ENCODE peak calls at places on chromosomes 1 and 21, in six cellular contexts. W, S, C, P, A and Y are unnamed samples.
A peak's percentile ranks its signal among the peaks of the same experiment; 100 is the strongest.

GRCh38 chr1:119314001-119314796 is 54.4 kb upstream of the HAO2 start:
- DNase-seq in W (no peak), S (no peak), C (no peak), P (no peak), A (no peak), Y (no peak)

GRCh38 chr1:19840228-19840627 is 25.1 kb upstream of the RNF186 start:
- DNase-seq in W (no peak), S (no peak), C (no peak), P (no peak), A (no peak), Y (no peak)

GRCh38 chr21:14523234-14523633 is 22.9 kb downstream of the SAMSN1 start:
- DNase-seq in W (peak; percentile 27), S (peak; percentile 60), C (no peak), P (no peak), A (no peak), Y (no peak)

GRCh38 chr1:29851666-29852065 is 615.3 kb downstream of the PTPRU start:
- DNase-seq in W (no peak), S (no peak), C (no peak), P (peak; percentile 39), A (no peak), Y (no peak)

GRCh38 chr1:92016720-92017316 is 13.0 kb upstream of the EPHX4 start:
- DNase-seq in W (no peak), S (no peak), C (no peak), P (no peak), A (peak; percentile 21), Y (no peak)

GRCh38 chr21:31220567-31220966 is 123.5 kb downstream of the TIAM1 start:
- DNase-seq in W (no peak), S (no peak), C (no peak), P (no peak), A (no peak), Y (no peak)

GRCh38 chr1:220990417-220991337 is 111.4 kb downstream of the HLX start:
- DNase-seq in W (no peak), S (no peak), C (no peak), P (peak; percentile 30), A (peak; percentile 31), Y (no peak)

GRCh38 chr1:193681422-193681821 is 495.0 kb upstream of the B3GALT2 start:
- DNase-seq in W (no peak), S (no peak), C (no peak), P (no peak), A (no peak), Y (no peak)

GRCh38 chr21:42666023-42666747 is 12.8 kb downstream of the PDE9A start:
- DNase-seq in W (no peak), S (peak; percentile 70), C (peak; percentile 65), P (peak; percentile 31), A (peak; percentile 39), Y (no peak)

GRCh38 chr1:229848762-229849677 is 218.0 kb upstream of the GALNT2 start:
- DNase-seq in W (no peak), S (no peak), C (peak; percentile 64), P (peak; percentile 47), A (peak; percentile 54), Y (no peak)

GRCh38 chr1:41362749-41363631 is 1.8 kb downstream of the FOXO6 start:
- DNase-seq in W (peak; percentile 8), S (no peak), C (no peak), P (no peak), A (no peak), Y (no peak)

GRCh38 chr1:157306896-157307295 is 168.7 kb upstream of the ETV3 start:
- DNase-seq in W (no peak), S (no peak), C (no peak), P (no peak), A (no peak), Y (no peak)

GRCh38 chr1:220001095-220001501 is 45.2 kb downstream of the EPRS1 start:
- DNase-seq in W (no peak), S (no peak), C (no peak), P (no peak), A (no peak), Y (no peak)

DNA sequence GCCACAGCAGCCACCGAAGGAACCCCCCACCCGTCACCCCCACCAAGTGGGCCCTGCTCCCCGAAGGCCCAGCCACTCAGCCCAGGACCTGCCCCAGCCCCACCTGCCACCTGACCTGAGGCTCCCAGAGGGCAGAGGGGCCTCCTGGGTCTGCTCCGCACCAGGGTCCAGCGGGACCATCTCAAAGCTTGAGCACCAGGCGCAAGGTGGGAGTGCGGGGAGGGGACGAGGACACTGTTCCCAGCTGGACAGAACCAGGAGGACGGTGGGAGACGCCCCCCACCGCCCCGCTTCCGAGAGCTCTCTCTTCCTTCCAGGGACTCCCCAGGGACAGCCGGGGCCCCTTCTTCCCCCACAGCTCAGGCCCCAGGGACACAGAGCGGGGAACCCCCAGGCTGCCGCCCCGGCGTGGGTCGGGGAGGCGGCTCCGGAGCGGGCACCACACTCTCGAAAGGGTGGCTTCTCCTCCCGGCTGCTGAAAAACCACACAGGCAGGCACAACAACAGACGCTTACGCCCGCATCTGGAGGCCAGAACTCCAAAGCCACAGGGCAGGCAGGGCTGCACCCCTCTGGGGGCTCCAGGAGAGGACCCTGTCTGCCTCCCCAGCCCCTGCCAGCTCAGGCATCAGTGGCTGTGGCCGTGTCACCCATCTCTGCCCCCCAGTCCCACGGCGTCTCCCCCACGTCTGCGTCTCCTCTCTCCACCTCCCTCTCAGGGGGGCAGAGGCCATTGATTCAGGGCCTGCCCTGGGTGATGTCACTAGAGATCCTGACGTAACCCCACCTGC is 1.9 kb upstream of the TTLL10 start:
- DNase-seq in W (no peak), S (peak; percentile 70), C (no peak), P (no peak), A (no peak), Y (no peak)
- H3K4me1 ChIP-seq in W (no peaks in the 10 kb centered on the region), S (no peaks in the 10 kb centered on the region), C (no peaks in the 10 kb centered on the region), P (no peaks in the 10 kb centered on the region), A (no peaks in the 10 kb centered on the region), Y (peaks cover 44% of the 10 kb centered on the region)

GRCh38 chr1:184929711-184930202 is 44.6 kb downstream of the NIBAN1 start:
- DNase-seq in W (no peak), S (no peak), C (no peak), P (no peak), A (no peak), Y (no peak)
- H3K27ac ChIP-seq in W (peak overlapping the region; percentile 33), S (peak overlapping the region; percentile 39), C (no peak overlapping the region), P (no peak overlapping the region), A (no peak overlapping the region), Y (no peak overlapping the region)

GRCh38 chr1:214854126-214854875 is 228.2 kb upstream of the KCNK2 start:
- DNase-seq in W (no peak), S (no peak), C (no peak), P (no peak), A (no peak), Y (no peak)
- H3K4me1 ChIP-seq in W (no peaks in the 10 kb centered on the region), S (no peaks in the 10 kb centered on the region), C (no peaks in the 10 kb centered on the region), P (no peaks in the 10 kb centered on the region), A (no peaks in the 10 kb centered on the region), Y (no peaks in the 10 kb centered on the region)

GRCh38 chr1:2256430-2257244 is 28.5 kb downstream of the SKI start:
- DNase-seq in W (peak; percentile 22), S (no peak), C (no peak), P (no peak), A (no peak), Y (no peak)

GRCh38 chr1:2257245-2257627 is 29.1 kb downstream of the SKI start:
- DNase-seq in W (peak; percentile 70), S (peak; percentile 71), C (no peak), P (no peak), A (no peak), Y (no peak)

GRCh38 chr1:2258996-2259395 is 30.9 kb downstream of the SKI start:
- DNase-seq in W (no peak), S (peak; percentile 35), C (peak; percentile 73), P (no peak), A (no peak), Y (peak; percentile 63)

GRCh38 chr1:2259668-2260392 is 31.7 kb downstream of the SKI start:
- DNase-seq in W (peak; percentile 26), S (peak; percentile 61), C (no peak), P (no peak), A (no peak), Y (no peak)

GRCh38 chr1:2258122-2258812 is 30.1 kb downstream of the SKI start:
- DNase-seq in W (peak; percentile 13), S (peak; percentile 59), C (no peak), P (no peak), A (no peak), Y (no peak)
- H3K27ac ChIP-seq in W (no peak overlapping the region), S (peak overlapping the region; percentile 41), C (peak overlapping the region; percentile 51), P (no peak overlapping the region), A (no peak overlapping the region), Y (peak overlapping the region; percentile 68)

GRCh38 chr1:36455386-36455785 is 5.1 kb upstream of the OSCP1 start:
- DNase-seq in W (no peak), S (no peak), C (no peak), P (no peak), A (no peak), Y (no peak)
- H3K4me1 ChIP-seq in W (no peaks in the 10 kb centered on the region), S (peaks cover 48% of the 10 kb centered on the region), C (peaks cover 5% of the 10 kb centered on the region), P (no peaks in the 10 kb centered on the region), A (no peaks in the 10 kb centered on the region), Y (peaks cover 19% of the 10 kb centered on the region)

DNA sequence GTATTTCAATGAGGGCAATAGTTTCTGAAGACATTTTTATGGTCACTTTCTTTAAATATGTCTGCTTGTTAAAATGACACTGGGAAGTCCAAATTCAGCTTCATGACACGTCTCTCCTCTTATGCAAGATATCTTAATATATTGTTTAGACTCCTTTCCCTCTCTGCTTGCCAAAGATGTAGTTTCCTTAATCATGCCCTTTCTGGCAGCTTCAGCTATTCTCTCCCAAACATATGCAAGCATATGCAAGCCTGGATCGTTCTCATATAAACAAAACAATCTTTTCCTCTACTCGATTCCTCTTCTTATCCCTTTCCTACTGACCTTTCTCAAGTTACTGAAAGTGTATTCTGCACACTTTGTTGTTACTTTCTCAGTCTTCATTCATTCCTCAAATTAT is 372.2 kb downstream of the PTBP2 start:
- DNase-seq in W (no peak), S (no peak), C (no peak), P (no peak), A (no peak), Y (no peak)
- H3K27ac ChIP-seq in W (no peak overlapping the region), S (no peak overlapping the region), C (no peak overlapping the region), P (peak overlapping the region; percentile 67), A (no peak overlapping the region), Y (no peak overlapping the region)

DNA sequence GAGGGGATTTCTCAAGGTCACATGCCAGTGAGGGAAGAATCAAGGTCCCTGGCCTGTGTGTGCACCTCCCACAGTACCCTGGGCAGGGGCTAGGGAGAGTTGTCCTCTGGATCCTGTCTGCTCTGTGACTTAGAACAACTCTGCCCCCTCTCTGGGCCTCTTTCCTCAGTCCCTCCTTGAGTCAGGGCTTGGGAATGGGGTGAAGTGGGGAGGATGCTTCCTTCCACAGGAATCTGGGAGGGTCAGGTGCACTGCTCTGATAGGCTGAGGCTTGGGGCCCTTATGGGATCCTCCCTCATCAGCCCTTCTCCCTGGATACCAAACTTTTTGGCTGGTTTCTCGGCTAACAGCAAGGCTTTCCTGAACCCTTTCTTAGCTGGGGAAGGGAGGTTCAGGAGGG is 2.5 kb downstream of the TRNP1 start:
- DNase-seq in W (no peak), S (no peak), C (no peak), P (peak; percentile 34), A (peak; percentile 41), Y (no peak)
- H3K4me1 ChIP-seq in W (peaks cover 13% of the 10 kb centered on the region), S (peaks cover 65% of the 10 kb centered on the region), C (no peaks in the 10 kb centered on the region), P (peaks cover 70% of the 10 kb centered on the region), A (peaks cover 15% of the 10 kb centered on the region), Y (peaks cover 15% of the 10 kb centered on the region)